ENCODE peak calls at places on chromosomes 6 and 20, in seven cellular contexts. One of them, this sample, is unnamed.

GRCh38 chr6:37288247-37288646 is 30.3 kb upstream of the TMEM217 start:
- DNase-seq in suprapubic skin: no peak
- DNase-seq in AG10803: no peak
- DNase-seq in body of pancreas: no peak
- DNase-seq in AG04450: no peak
- DNase-seq in astrocyte of the spinal cord: no peak
- DNase-seq in natural killer cell: no peak
- DNase-seq in this sample: no peak

GRCh38 chr20:6388666-6389197 is 265.9 kb upstream of the FERMT1 start:
- DNase-seq in suprapubic skin: no peak
- DNase-seq in AG10803: no peak
- DNase-seq in body of pancreas: no peak
- DNase-seq in AG04450: no peak
- DNase-seq in astrocyte of the spinal cord: peak
- DNase-seq in natural killer cell: no peak
- DNase-seq in this sample: no peak

GRCh38 chr6:98847392-98847766 is 13.0 kb downstream of the POU3F2 start:
- DNase-seq in suprapubic skin: no peak
- DNase-seq in AG10803: no peak
- DNase-seq in body of pancreas: no peak
- DNase-seq in AG04450: no peak
- DNase-seq in astrocyte of the spinal cord: no peak
- DNase-seq in natural killer cell: no peak
- DNase-seq in this sample: no peak

GRCh38 chr6:79713701-79714322 is 82.7 kb downstream of the SH3BGRL2 start:
- DNase-seq in suprapubic skin: no peak
- DNase-seq in AG10803: peak
- DNase-seq in body of pancreas: peak
- DNase-seq in AG04450: no peak
- DNase-seq in astrocyte of the spinal cord: peak
- DNase-seq in natural killer cell: no peak
- DNase-seq in this sample: no peak

GRCh38 chr6:122778334-122778733 is 1.2 kb upstream of the FABP7 start:
- DNase-seq in suprapubic skin: no peak
- DNase-seq in AG10803: no peak
- DNase-seq in body of pancreas: no peak
- DNase-seq in AG04450: no peak
- DNase-seq in astrocyte of the spinal cord: no peak
- DNase-seq in natural killer cell: no peak
- DNase-seq in this sample: no peak

GRCh38 chr20:35568645-35569044 is 26.8 kb downstream of the ERGIC3 start:
- DNase-seq in suprapubic skin: no peak
- DNase-seq in AG10803: no peak
- DNase-seq in body of pancreas: peak
- DNase-seq in AG04450: no peak
- DNase-seq in astrocyte of the spinal cord: no peak
- DNase-seq in natural killer cell: no peak
- DNase-seq in this sample: no peak

GRCh38 chr20:5844063-5844681 is 94.0 kb downstream of the SHLD1 start:
- DNase-seq in suprapubic skin: no peak
- DNase-seq in AG10803: peak
- DNase-seq in body of pancreas: no peak
- DNase-seq in AG04450: no peak
- DNase-seq in astrocyte of the spinal cord: peak
- DNase-seq in natural killer cell: no peak
- DNase-seq in this sample: no peak

GRCh38 chr6:15148356-15149058 is 97.4 kb upstream of the JARID2 start:
- DNase-seq in suprapubic skin: no peak
- DNase-seq in AG10803: peak
- DNase-seq in body of pancreas: no peak
- DNase-seq in AG04450: peak
- DNase-seq in astrocyte of the spinal cord: peak
- DNase-seq in natural killer cell: no peak
- DNase-seq in this sample: no peak

GRCh38 chr6:33609444-33610034 is 11.6 kb upstream of the ITPR3 start:
- DNase-seq in suprapubic skin: peak
- DNase-seq in AG10803: peak
- DNase-seq in body of pancreas: peak
- DNase-seq in AG04450: no peak
- DNase-seq in astrocyte of the spinal cord: peak
- DNase-seq in natural killer cell: no peak
- DNase-seq in this sample: no peak

GRCh38 chr20:24657211-24657610 is 187.8 kb downstream of the SYNDIG1 start:
- DNase-seq in suprapubic skin: no peak
- DNase-seq in AG10803: no peak
- DNase-seq in body of pancreas: peak
- DNase-seq in AG04450: no peak
- DNase-seq in astrocyte of the spinal cord: peak
- DNase-seq in natural killer cell: no peak
- DNase-seq in this sample: no peak

GRCh38 chr6:36735110-36735971 is 37.7 kb downstream of the RAB44 start:
- DNase-seq in suprapubic skin: peak
- DNase-seq in AG10803: peak
- DNase-seq in body of pancreas: peak
- DNase-seq in AG04450: peak
- DNase-seq in astrocyte of the spinal cord: peak
- DNase-seq in natural killer cell: peak
- DNase-seq in this sample: no peak

GRCh38 chr20:13125486-13125885 is 95.6 kb upstream of the ISM1 start:
- DNase-seq in suprapubic skin: no peak
- DNase-seq in AG10803: no peak
- DNase-seq in body of pancreas: no peak
- DNase-seq in AG04450: no peak
- DNase-seq in astrocyte of the spinal cord: no peak
- DNase-seq in natural killer cell: no peak
- DNase-seq in this sample: no peak

GRCh38 chr6:114648847-114649246 is 306.0 kb upstream of the HS3ST5 start:
- DNase-seq in suprapubic skin: no peak
- DNase-seq in AG10803: no peak
- DNase-seq in body of pancreas: no peak
- DNase-seq in AG04450: no peak
- DNase-seq in astrocyte of the spinal cord: no peak
- DNase-seq in natural killer cell: no peak
- DNase-seq in this sample: no peak

GRCh38 chr6:140041571-140042332 is 667.3 kb upstream of the CITED2 start:
- DNase-seq in suprapubic skin: no peak
- DNase-seq in AG10803: no peak
- DNase-seq in body of pancreas: no peak
- DNase-seq in AG04450: no peak
- DNase-seq in astrocyte of the spinal cord: no peak
- DNase-seq in natural killer cell: no peak
- DNase-seq in this sample: no peak

GRCh38 chr6:128209771-128210170 is 308.9 kb upstream of the THEMIS start:
- DNase-seq in suprapubic skin: no peak
- DNase-seq in AG10803: peak
- DNase-seq in body of pancreas: no peak
- DNase-seq in AG04450: no peak
- DNase-seq in astrocyte of the spinal cord: peak
- DNase-seq in natural killer cell: no peak
- DNase-seq in this sample: no peak

GRCh38 chr6:119256978-119257462 is 92.5 kb downstream of the MAN1A1 start:
- DNase-seq in suprapubic skin: no peak
- DNase-seq in AG10803: no peak
- DNase-seq in body of pancreas: no peak
- DNase-seq in AG04450: no peak
- DNase-seq in astrocyte of the spinal cord: no peak
- DNase-seq in natural killer cell: no peak
- DNase-seq in this sample: no peak

GRCh38 chr20:3652646-3653596 is 10.3 kb downstream of the GFRA4 start:
- DNase-seq in suprapubic skin: no peak
- DNase-seq in AG10803: no peak
- DNase-seq in body of pancreas: no peak
- DNase-seq in AG04450: no peak
- DNase-seq in astrocyte of the spinal cord: no peak
- DNase-seq in natural killer cell: no peak
- DNase-seq in this sample: no peak

GRCh38 chr6:158782432-158783166 is 36.6 kb downstream of the EZR start:
- DNase-seq in suprapubic skin: peak
- DNase-seq in AG10803: no peak
- DNase-seq in body of pancreas: no peak
- DNase-seq in AG04450: no peak
- DNase-seq in astrocyte of the spinal cord: no peak
- DNase-seq in natural killer cell: no peak
- DNase-seq in this sample: no peak

GRCh38 chr6:126792340-126792739 is 326.1 kb upstream of the RSPO3 start:
- DNase-seq in suprapubic skin: no peak
- DNase-seq in AG10803: no peak
- DNase-seq in body of pancreas: no peak
- DNase-seq in AG04450: no peak
- DNase-seq in astrocyte of the spinal cord: no peak
- DNase-seq in natural killer cell: no peak
- DNase-seq in this sample: no peak

GRCh38 chr6:126788961-126789365 is 329.5 kb upstream of the RSPO3 start:
- DNase-seq in suprapubic skin: no peak
- DNase-seq in AG10803: peak
- DNase-seq in body of pancreas: no peak
- DNase-seq in AG04450: no peak
- DNase-seq in astrocyte of the spinal cord: no peak
- DNase-seq in natural killer cell: no peak
- DNase-seq in this sample: no peak

GRCh38 chr6:126786262-126786661 is 332.2 kb upstream of the RSPO3 start:
- DNase-seq in suprapubic skin: no peak
- DNase-seq in AG10803: no peak
- DNase-seq in body of pancreas: no peak
- DNase-seq in AG04450: no peak
- DNase-seq in astrocyte of the spinal cord: peak
- DNase-seq in natural killer cell: no peak
- DNase-seq in this sample: no peak

DNA sequence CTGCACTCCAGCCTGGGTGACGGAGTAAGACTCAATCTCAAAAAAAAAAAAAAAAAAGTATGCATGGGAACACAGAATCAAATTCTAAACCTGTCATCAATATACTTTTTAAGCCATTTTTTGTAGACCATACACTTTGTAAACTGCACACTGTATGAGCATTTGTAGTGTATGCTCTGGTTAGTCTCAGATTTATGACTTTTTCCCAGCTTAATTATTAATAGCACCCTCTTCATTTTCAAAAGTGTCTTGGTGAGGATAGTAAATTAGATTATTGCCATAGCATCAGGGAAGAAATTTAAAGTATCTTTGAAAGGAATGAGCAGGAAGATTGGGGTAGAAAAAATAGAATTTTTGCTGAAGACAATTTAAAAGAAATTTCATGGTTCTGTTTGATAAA is 330.8 kb upstream of the RSPO3 start:
- DNase-seq in suprapubic skin: no peak
- DNase-seq in AG10803: no peak
- DNase-seq in body of pancreas: no peak
- DNase-seq in AG04450: no peak
- DNase-seq in astrocyte of the spinal cord: no peak
- DNase-seq in natural killer cell: no peak
- DNase-seq in this sample: no peak
- TF ChIP-seq CTCF in suprapubic skin: no peak
- TF ChIP-seq CTCF in AG10803: no peak
- TF ChIP-seq CTCF in body of pancreas: no peak
- TF ChIP-seq CTCF in AG04450: no peak
- TF ChIP-seq CTCF in astrocyte of the spinal cord: no peak
- TF ChIP-seq CTCF in natural killer cell: no peak
- TF ChIP-seq CTCF in this sample: no peak

GRCh38 chr6:73452107-73452461 is at the start of gene CGAS:
- DNase-seq in suprapubic skin: peak
- DNase-seq in AG10803: peak
- DNase-seq in body of pancreas: peak
- DNase-seq in AG04450: no peak
- DNase-seq in astrocyte of the spinal cord: peak
- DNase-seq in natural killer cell: peak
- DNase-seq in this sample: no peak

GRCh38 chr6:73455865-73456629 is 4.0 kb upstream of the CGAS start:
- DNase-seq in suprapubic skin: no peak
- DNase-seq in AG10803: no peak
- DNase-seq in body of pancreas: no peak
- DNase-seq in AG04450: no peak
- DNase-seq in astrocyte of the spinal cord: no peak
- DNase-seq in natural killer cell: no peak
- DNase-seq in this sample: no peak

GRCh38 chr6:73451166-73452106 is 661 bp downstream of the CGAS start:
- DNase-seq in suprapubic skin: peak
- DNase-seq in AG10803: peak
- DNase-seq in body of pancreas: peak
- DNase-seq in AG04450: no peak
- DNase-seq in astrocyte of the spinal cord: peak
- DNase-seq in natural killer cell: peak
- DNase-seq in this sample: no peak
- TF ChIP-seq CTCF in suprapubic skin: no peak
- TF ChIP-seq CTCF in AG10803: no peak
- TF ChIP-seq CTCF in body of pancreas: no peak
- TF ChIP-seq CTCF in AG04450: no peak
- TF ChIP-seq CTCF in astrocyte of the spinal cord: no peak
- TF ChIP-seq CTCF in natural killer cell: no peak
- TF ChIP-seq CTCF in this sample: no peak

GRCh38 chr6:117795234-117795633 is 111.8 kb upstream of the SLC35F1 start:
- DNase-seq in suprapubic skin: no peak
- DNase-seq in AG10803: no peak
- DNase-seq in body of pancreas: no peak
- DNase-seq in AG04450: no peak
- DNase-seq in astrocyte of the spinal cord: no peak
- DNase-seq in natural killer cell: no peak
- DNase-seq in this sample: no peak
- TF ChIP-seq CTCF in suprapubic skin: no peak
- TF ChIP-seq CTCF in AG10803: no peak
- TF ChIP-seq CTCF in body of pancreas: no peak
- TF ChIP-seq CTCF in AG04450: no peak
- TF ChIP-seq CTCF in astrocyte of the spinal cord: no peak
- TF ChIP-seq CTCF in natural killer cell: no peak
- TF ChIP-seq CTCF in this sample: no peak

GRCh38 chr6:24501914-24502313 is 7.1 kb downstream of the ALDH5A1 start:
- DNase-seq in suprapubic skin: no peak
- DNase-seq in AG10803: no peak
- DNase-seq in body of pancreas: no peak
- DNase-seq in AG04450: no peak
- DNase-seq in astrocyte of the spinal cord: no peak
- DNase-seq in natural killer cell: no peak
- DNase-seq in this sample: no peak

GRCh38 chr6:24504274-24504641 is 9.5 kb downstream of the ALDH5A1 start:
- DNase-seq in suprapubic skin: no peak
- DNase-seq in AG10803: no peak
- DNase-seq in body of pancreas: no peak
- DNase-seq in AG04450: no peak
- DNase-seq in astrocyte of the spinal cord: no peak
- DNase-seq in natural killer cell: no peak
- DNase-seq in this sample: no peak

GRCh38 chr6:24504642-24505586 is 10.1 kb downstream of the ALDH5A1 start:
- DNase-seq in suprapubic skin: no peak
- DNase-seq in AG10803: peak
- DNase-seq in body of pancreas: no peak
- DNase-seq in AG04450: no peak
- DNase-seq in astrocyte of the spinal cord: no peak
- DNase-seq in natural killer cell: no peak
- DNase-seq in this sample: no peak

GRCh38 chr6:24500683-24501082 is 5.9 kb downstream of the ALDH5A1 start:
- DNase-seq in suprapubic skin: no peak
- DNase-seq in AG10803: no peak
- DNase-seq in body of pancreas: no peak
- DNase-seq in AG04450: no peak
- DNase-seq in astrocyte of the spinal cord: no peak
- DNase-seq in natural killer cell: no peak
- DNase-seq in this sample: no peak

DNA sequence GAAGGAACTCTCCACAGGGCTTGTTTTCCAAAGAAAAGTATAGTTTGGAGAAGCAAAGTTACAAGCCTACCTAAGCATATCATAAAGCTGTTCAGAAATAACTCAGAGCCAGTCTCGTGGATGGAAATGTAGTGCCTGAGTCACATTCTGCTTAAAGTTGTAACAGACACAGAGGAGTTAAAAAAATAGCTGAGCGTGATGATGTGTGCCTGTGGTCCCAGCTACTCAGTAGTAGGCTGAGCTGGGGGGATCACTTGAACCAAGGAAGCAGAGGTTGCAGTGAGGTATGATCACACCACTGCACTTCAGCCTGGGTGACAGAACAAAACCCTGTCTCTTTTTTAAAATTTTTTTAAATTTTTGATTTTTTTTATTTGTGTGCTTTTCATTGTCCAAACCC is 6.6 kb downstream of the ALDH5A1 start:
- DNase-seq in suprapubic skin: no peak
- DNase-seq in AG10803: no peak
- DNase-seq in body of pancreas: no peak
- DNase-seq in AG04450: no peak
- DNase-seq in astrocyte of the spinal cord: no peak
- DNase-seq in natural killer cell: no peak
- DNase-seq in this sample: no peak
- TF ChIP-seq CTCF in suprapubic skin: no peak
- TF ChIP-seq CTCF in AG10803: no peak
- TF ChIP-seq CTCF in body of pancreas: no peak
- TF ChIP-seq CTCF in AG04450: no peak
- TF ChIP-seq CTCF in astrocyte of the spinal cord: no peak
- TF ChIP-seq CTCF in natural killer cell: no peak
- TF ChIP-seq CTCF in this sample: no peak